ENCODE peak calls at places on chromosomes 2 and 18, in six cellular contexts. N is Peyer's patch, S is psoas muscle, T is fibroblast of lung, C is suprapubic skin, L is IMR-90. I is an unnamed sample.
A peak's percentile ranks its signal among the peaks of the same experiment; 100 is the strongest.

GRCh38 chr2:121944072-121944829 is 188.8 kb downstream of the TSN start:
- DNase-seq in T (peak; percentile 67), N (no peak), L (peak; percentile 56), S (peak; percentile 17), C (no peak), I (no peak)

GRCh38 chr18:4599312-4599711 is 144.2 kb upstream of the DLGAP1 start:
- DNase-seq in T (no peak), L (no peak), N (no peak), C (no peak), S (no peak), I (no peak)

GRCh38 chr2:26577442-26578433 is 63.4 kb downstream of the CIB4 start:
- DNase-seq in C (peak; percentile 79), S (peak; percentile 62), L (peak; percentile 49), T (peak; percentile 55), N (peak; percentile 68), I (no peak)

GRCh38 chr2:60725466-60725865 is 30.6 kb upstream of the PAPOLG start:
- DNase-seq in N (no peak), T (no peak), S (no peak), C (no peak), L (no peak), I (no peak)

GRCh38 chr2:219001577-219002394 is 8.6 kb upstream of the CRYBA2 start:
- DNase-seq in T (no peak), C (no peak), S (no peak), L (no peak), N (peak; percentile 94), I (no peak)

GRCh38 chr2:197867630-197868029 is 63.2 kb downstream of the PLCL1 start:
- DNase-seq in C (no peak), L (no peak), T (no peak), S (no peak), N (no peak), I (no peak)

GRCh38 chr2:23330214-23330613 is 54.8 kb upstream of the KLHL29 start:
- DNase-seq in T (peak; percentile 21), C (no peak), N (no peak), S (no peak), L (peak; percentile 20), I (no peak)

GRCh38 chr2:24816884-24817283 is 23.7 kb downstream of the CENPO start:
- DNase-seq in C (no peak), N (no peak), L (peak; percentile 94), S (no peak), T (peak; percentile 81), I (no peak)

GRCh38 chr18:70249118-70249517 is 39.7 kb upstream of the SOCS6 start:
- DNase-seq in L (peak; percentile 61), S (no peak), C (no peak), T (peak; percentile 37), N (no peak), I (no peak)

GRCh38 chr2:216714412-216714775 is 19.0 kb upstream of the IGFBP5 start:
- DNase-seq in T (no peak), S (no peak), L (peak; percentile 71), N (no peak), C (no peak), I (no peak)

GRCh38 chr2:45930396-45930792 is 278.9 kb downstream of the PRKCE start:
- DNase-seq in T (no peak), L (peak; percentile 74), C (no peak), N (no peak), S (no peak), I (no peak)

GRCh38 chr2:33240178-33240577 is 236.3 kb upstream of the RASGRP3 start:
- DNase-seq in T (peak; percentile 72), S (no peak), C (no peak), N (no peak), L (peak; percentile 92), I (no peak)

GRCh38 chr2:23465982-23466381 is 81.0 kb downstream of the KLHL29 start:
- DNase-seq in N (no peak), T (peak; percentile 76), C (no peak), L (no peak), S (no peak), I (peak; percentile 43)

DNA sequence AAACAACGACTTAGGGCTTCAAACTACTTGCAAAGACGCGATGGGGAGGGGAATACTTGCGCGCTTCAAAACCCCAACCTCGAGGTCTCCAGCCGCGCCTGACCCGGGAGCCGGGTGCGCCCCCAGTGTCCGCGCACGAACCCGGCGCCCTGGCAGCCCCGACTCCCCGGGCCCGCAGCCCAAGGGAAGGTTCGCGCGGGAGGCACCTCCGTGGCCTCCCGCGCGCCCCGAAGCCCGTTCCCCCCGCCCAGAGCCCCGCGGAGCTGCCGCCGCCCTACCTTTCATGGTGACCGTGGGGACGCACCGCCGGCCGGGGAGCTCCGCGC is 308 bp downstream of the COLEC12 start:
- DNase-seq in T (no peak), C (no peak), L (no peak), N (no peak), S (peak; percentile 33), I (no peak)
- TF ChIP-seq CTCF in T (no peak), C (no peak), L (no peak), N (no peak), S (no peak), I (no peak)

GRCh38 chr2:237714690-237715458 is 83.7 kb upstream of the RBM44 start:
- DNase-seq in N (no peak), L (peak; percentile 66), T (no peak), C (peak; percentile 58), S (no peak), I (no peak)
- H3K4me3 ChIP-seq in N (peak overlapping the region; percentile 30), L (no peak overlapping the region), T (no peak overlapping the region), C (no peak overlapping the region), S (peak overlapping the region; percentile 55), I (peak overlapping the region; percentile 49)

GRCh38 chr2:190980630-190981214 is 33.2 kb downstream of the STAT1 start:
- DNase-seq in T (no peak), L (no peak), N (no peak), S (no peak), C (no peak), I (no peak)
- H3K27ac ChIP-seq in T (no peak overlapping the region), L (no peak overlapping the region), N (peak overlapping the region; percentile 7), S (no peak overlapping the region), C (no peak overlapping the region), I (peak overlapping the region; percentile 47)

GRCh38 chr18:54043484-54044256 is 180.8 kb downstream of the MBD2 start:
- DNase-seq in C (no peak), N (no peak), S (no peak), T (no peak), L (no peak), I (no peak)
- TF ChIP-seq CTCF in C (no peak), N (no peak), S (no peak), T (no peak), L (no peak), I (no peak)

DNA sequence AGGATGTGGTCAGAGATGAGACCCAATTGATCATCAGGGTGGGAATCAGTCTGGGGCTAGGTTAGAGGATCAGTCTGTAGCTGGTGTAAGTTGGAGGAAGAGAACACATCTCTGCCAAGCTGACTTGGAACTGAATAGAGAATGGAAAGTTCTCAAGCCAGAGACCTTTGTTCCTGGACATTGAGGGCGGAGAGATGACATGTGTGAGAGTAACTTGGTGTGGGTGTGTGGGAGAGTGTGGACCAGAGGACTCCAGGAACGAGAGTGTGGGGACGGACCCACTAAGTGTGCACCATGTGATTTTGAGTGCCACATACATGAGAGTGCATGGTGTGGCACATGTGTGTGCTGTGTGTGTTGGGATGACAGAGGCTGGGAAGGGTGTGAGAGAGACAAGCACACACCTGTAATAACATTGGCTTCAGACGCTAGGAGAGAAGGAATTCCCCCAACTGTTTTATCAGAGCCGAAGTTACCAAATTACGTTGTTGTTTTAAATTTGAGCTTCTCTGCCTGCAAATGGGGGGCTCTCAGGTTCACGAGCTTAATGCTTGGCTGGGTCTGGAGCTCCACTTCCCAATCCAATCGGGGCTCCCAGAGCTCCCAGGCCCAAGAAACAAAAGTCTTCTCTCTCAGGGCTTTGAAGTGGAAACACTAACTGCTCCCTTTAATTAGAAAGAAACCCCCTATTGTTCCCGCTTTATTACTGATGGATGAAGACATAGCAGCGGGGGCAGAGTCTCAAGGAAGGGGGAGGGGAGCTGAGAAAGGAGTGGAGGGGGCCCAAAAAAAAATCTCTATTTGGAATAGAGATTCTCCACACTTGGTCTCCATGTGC is 15.8 kb upstream of the PKDCC start:
- DNase-seq in S (no peak), C (no peak), T (no peak), L (no peak), N (no peak), I (peak; percentile 31)
- H3K4me3 ChIP-seq in S (no peak overlapping the region), C (no peak overlapping the region), T (no peak overlapping the region), L (no peak overlapping the region), N (no peak overlapping the region), I (no peak overlapping the region)